ENCODE peak calls at places on chromosomes 3 and 15, in seven cellular contexts. One of them, this sample, is unnamed.

GRCh38 chr3:101591071-101591470 is 17.1 kb downstream of the PCNP start:
- DNase-seq in H9: no peak
- DNase-seq in mesendoderm: no peak
- DNase-seq in mesenchymal stem cell: no peak
- DNase-seq in neuronal stem cell: no peak
- DNase-seq in H1: no peak
- DNase-seq in IMR-90: no peak
- DNase-seq in this sample: no peak

GRCh38 chr15:50055333-50056278 is 63.4 kb downstream of the ATP8B4 start:
- DNase-seq in mesenchymal stem cell: peak
- DNase-seq in mesendoderm: no peak
- DNase-seq in neuronal stem cell: no peak
- DNase-seq in H9: no peak
- DNase-seq in H1: no peak
- DNase-seq in IMR-90: peak
- DNase-seq in this sample: no peak

GRCh38 chr3:110815008-110815583 is 256.5 kb upstream of the NECTIN3 start:
- DNase-seq in neuronal stem cell: no peak
- DNase-seq in H9: no peak
- DNase-seq in H1: no peak
- DNase-seq in IMR-90: peak
- DNase-seq in mesendoderm: peak
- DNase-seq in mesenchymal stem cell: peak
- DNase-seq in this sample: no peak

GRCh38 chr3:183178833-183179549 is 16.5 kb upstream of the LAMP3 start:
- DNase-seq in neuronal stem cell: peak
- DNase-seq in mesenchymal stem cell: peak
- DNase-seq in IMR-90: no peak
- DNase-seq in H9: peak
- DNase-seq in mesendoderm: peak
- DNase-seq in H1: peak
- DNase-seq in this sample: no peak

GRCh38 chr3:34009480-34009844 is 211.0 kb downstream of the PDCD6IP start:
- DNase-seq in neuronal stem cell: no peak
- DNase-seq in H9: no peak
- DNase-seq in mesenchymal stem cell: peak
- DNase-seq in mesendoderm: no peak
- DNase-seq in H1: no peak
- DNase-seq in IMR-90: peak
- DNase-seq in this sample: no peak

GRCh38 chr3:17845026-17845425 is 102.6 kb upstream of the TBC1D5 start:
- DNase-seq in H9: no peak
- DNase-seq in mesenchymal stem cell: no peak
- DNase-seq in H1: no peak
- DNase-seq in IMR-90: no peak
- DNase-seq in neuronal stem cell: no peak
- DNase-seq in mesendoderm: no peak
- DNase-seq in this sample: no peak

GRCh38 chr3:125684199-125684598 is 88.9 kb upstream of the OSBPL11 start:
- DNase-seq in mesendoderm: peak
- DNase-seq in IMR-90: peak
- DNase-seq in H1: peak
- DNase-seq in neuronal stem cell: peak
- DNase-seq in mesenchymal stem cell: peak
- DNase-seq in H9: peak
- DNase-seq in this sample: peak

GRCh38 chr3:142394921-142395622 is 52.8 kb downstream of the XRN1 start:
- DNase-seq in H9: no peak
- DNase-seq in mesendoderm: peak
- DNase-seq in IMR-90: peak
- DNase-seq in H1: no peak
- DNase-seq in neuronal stem cell: no peak
- DNase-seq in mesenchymal stem cell: no peak
- DNase-seq in this sample: peak

GRCh38 chr3:23740517-23741402 is 65.0 kb upstream of the UBE2E1 start:
- DNase-seq in mesenchymal stem cell: peak
- DNase-seq in H1: no peak
- DNase-seq in IMR-90: no peak
- DNase-seq in mesendoderm: peak
- DNase-seq in H9: no peak
- DNase-seq in neuronal stem cell: no peak
- DNase-seq in this sample: no peak

GRCh38 chr3:190728574-190729246 is 133.8 kb downstream of the GMNC start:
- DNase-seq in H1: no peak
- DNase-seq in H9: no peak
- DNase-seq in neuronal stem cell: no peak
- DNase-seq in mesenchymal stem cell: peak
- DNase-seq in IMR-90: no peak
- DNase-seq in mesendoderm: no peak
- DNase-seq in this sample: peak

GRCh38 chr3:13296662-13297061 is 123.5 kb downstream of the NUP210 start:
- DNase-seq in neuronal stem cell: no peak
- DNase-seq in H1: no peak
- DNase-seq in mesendoderm: peak
- DNase-seq in H9: no peak
- DNase-seq in mesenchymal stem cell: no peak
- DNase-seq in IMR-90: no peak
- DNase-seq in this sample: no peak

GRCh38 chr3:192652731-192653130 is 74.6 kb downstream of the FGF12 start:
- DNase-seq in mesendoderm: peak
- DNase-seq in H9: no peak
- DNase-seq in neuronal stem cell: no peak
- DNase-seq in H1: no peak
- DNase-seq in IMR-90: no peak
- DNase-seq in mesenchymal stem cell: no peak
- DNase-seq in this sample: no peak

GRCh38 chr3:176219970-176220369 is 977.3 kb downstream of the TBL1XR1 start:
- DNase-seq in mesendoderm: peak
- DNase-seq in neuronal stem cell: no peak
- DNase-seq in IMR-90: no peak
- DNase-seq in H1: no peak
- DNase-seq in mesenchymal stem cell: no peak
- DNase-seq in H9: peak
- DNase-seq in this sample: no peak

GRCh38 chr3:5057217-5057616 is 64.9 kb upstream of the ARL8B start:
- DNase-seq in neuronal stem cell: no peak
- DNase-seq in mesenchymal stem cell: no peak
- DNase-seq in mesendoderm: no peak
- DNase-seq in H1: no peak
- DNase-seq in H9: no peak
- DNase-seq in IMR-90: no peak
- DNase-seq in this sample: no peak

GRCh38 chr3:5056005-5056391 is 66.1 kb upstream of the ARL8B start:
- DNase-seq in H1: no peak
- DNase-seq in H9: no peak
- DNase-seq in IMR-90: no peak
- DNase-seq in mesendoderm: no peak
- DNase-seq in neuronal stem cell: no peak
- DNase-seq in mesenchymal stem cell: peak
- DNase-seq in this sample: no peak

GRCh38 chr3:5054098-5054497 is 68.0 kb upstream of the ARL8B start:
- DNase-seq in H1: no peak
- DNase-seq in mesendoderm: no peak
- DNase-seq in mesenchymal stem cell: no peak
- DNase-seq in H9: no peak
- DNase-seq in neuronal stem cell: no peak
- DNase-seq in IMR-90: no peak
- DNase-seq in this sample: peak

GRCh38 chr3:5053021-5053831 is 68.9 kb upstream of the ARL8B start:
- DNase-seq in H1: no peak
- DNase-seq in neuronal stem cell: no peak
- DNase-seq in IMR-90: peak
- DNase-seq in mesenchymal stem cell: peak
- DNase-seq in mesendoderm: peak
- DNase-seq in H9: no peak
- DNase-seq in this sample: peak

DNA sequence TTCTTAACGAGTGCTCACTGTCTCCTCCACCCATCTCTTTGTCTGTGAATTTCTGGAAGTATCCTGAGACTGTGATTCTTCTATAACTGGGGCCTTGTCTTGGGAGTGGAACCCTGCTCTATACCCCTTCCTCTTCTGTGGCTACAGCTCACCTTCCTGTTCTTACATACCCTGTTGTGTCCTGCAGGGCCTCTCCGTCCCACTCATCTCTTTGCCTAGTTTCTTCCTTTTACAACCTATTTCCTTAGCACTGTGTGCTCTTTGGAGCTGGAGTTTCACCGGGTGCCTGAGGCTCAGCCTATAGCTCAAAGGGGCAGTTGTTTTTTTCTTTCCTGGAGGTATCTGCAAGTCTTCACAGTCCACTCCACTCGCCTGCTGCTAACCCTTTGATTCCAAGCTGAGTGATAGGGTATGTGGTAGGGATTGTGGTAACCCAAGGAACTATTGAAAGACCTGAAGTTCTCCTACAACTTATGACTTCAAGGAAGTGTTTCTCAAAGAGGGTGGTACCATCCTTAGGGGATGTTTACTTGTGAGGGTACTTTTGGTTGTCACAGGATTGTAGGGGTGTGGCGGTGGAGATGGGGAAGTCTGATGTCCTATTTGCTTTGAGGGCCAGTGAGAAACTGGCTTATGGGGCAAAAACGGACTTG is 66.6 kb upstream of the ARL8B start:
- DNase-seq in H9: no peak
- DNase-seq in mesenchymal stem cell: no peak
- DNase-seq in H1: no peak
- DNase-seq in neuronal stem cell: no peak
- DNase-seq in mesendoderm: no peak
- DNase-seq in IMR-90: no peak
- DNase-seq in this sample: peak
- H3K27ac ChIP-seq in H9: no peak
- H3K27ac ChIP-seq in mesenchymal stem cell: no peak
- H3K27ac ChIP-seq in H1: no peak
- H3K27ac ChIP-seq in neuronal stem cell: no peak
- H3K27ac ChIP-seq in mesendoderm: no peak
- H3K27ac ChIP-seq in IMR-90: no peak
- H3K27ac ChIP-seq in this sample: no peak

DNA sequence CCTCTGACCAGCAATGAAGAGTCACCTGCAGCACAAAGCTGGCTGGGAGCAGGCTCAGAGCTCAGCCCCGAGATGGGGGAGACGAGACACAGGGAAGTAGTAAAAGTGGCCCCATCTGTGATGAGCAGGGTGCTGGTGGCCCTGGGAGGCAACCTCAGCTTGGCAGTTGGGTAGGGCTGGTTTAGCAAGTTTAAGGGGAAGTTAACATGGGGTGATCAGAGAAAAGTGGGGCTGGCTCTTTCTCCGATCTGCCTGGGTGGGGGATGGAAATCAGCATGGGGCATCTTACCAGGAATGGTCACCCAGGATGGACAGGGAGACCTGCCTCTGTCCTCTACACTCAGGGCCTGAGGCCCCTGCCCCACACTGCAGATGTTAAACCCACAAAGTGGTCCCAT is 29.9 kb upstream of the SFMBT1 start:
- DNase-seq in mesendoderm: no peak
- DNase-seq in H1: no peak
- DNase-seq in neuronal stem cell: no peak
- DNase-seq in mesenchymal stem cell: no peak
- DNase-seq in IMR-90: no peak
- DNase-seq in H9: peak
- DNase-seq in this sample: no peak
- H2BK120ac ChIP-seq in mesendoderm: no peak
- H2BK120ac ChIP-seq in H1: no peak
- H2BK120ac ChIP-seq in neuronal stem cell: peak
- H2BK120ac ChIP-seq in mesenchymal stem cell: no peak
- H2BK120ac ChIP-seq in IMR-90: no peak
- H2BK120ac ChIP-seq in H9: no peak
- H2BK120ac ChIP-seq in this sample: no peak

GRCh38 chr3:43865887-43866528 is 175.3 kb downstream of the ABHD5 start:
- DNase-seq in H1: peak
- DNase-seq in mesenchymal stem cell: no peak
- DNase-seq in H9: peak
- DNase-seq in neuronal stem cell: no peak
- DNase-seq in mesendoderm: no peak
- DNase-seq in IMR-90: no peak
- DNase-seq in this sample: no peak

GRCh38 chr3:43865376-43865775 is 174.6 kb downstream of the ABHD5 start:
- DNase-seq in H9: peak
- DNase-seq in mesendoderm: no peak
- DNase-seq in mesenchymal stem cell: no peak
- DNase-seq in neuronal stem cell: no peak
- DNase-seq in IMR-90: no peak
- DNase-seq in H1: peak
- DNase-seq in this sample: no peak

GRCh38 chr3:43869491-43869890 is 178.8 kb downstream of the ABHD5 start:
- DNase-seq in neuronal stem cell: no peak
- DNase-seq in H1: no peak
- DNase-seq in mesenchymal stem cell: no peak
- DNase-seq in IMR-90: no peak
- DNase-seq in mesendoderm: no peak
- DNase-seq in H9: no peak
- DNase-seq in this sample: no peak

GRCh38 chr3:43866529-43867353 is 176.0 kb downstream of the ABHD5 start:
- DNase-seq in mesenchymal stem cell: peak
- DNase-seq in neuronal stem cell: no peak
- DNase-seq in IMR-90: peak
- DNase-seq in H1: no peak
- DNase-seq in mesendoderm: no peak
- DNase-seq in H9: no peak
- DNase-seq in this sample: no peak

DNA sequence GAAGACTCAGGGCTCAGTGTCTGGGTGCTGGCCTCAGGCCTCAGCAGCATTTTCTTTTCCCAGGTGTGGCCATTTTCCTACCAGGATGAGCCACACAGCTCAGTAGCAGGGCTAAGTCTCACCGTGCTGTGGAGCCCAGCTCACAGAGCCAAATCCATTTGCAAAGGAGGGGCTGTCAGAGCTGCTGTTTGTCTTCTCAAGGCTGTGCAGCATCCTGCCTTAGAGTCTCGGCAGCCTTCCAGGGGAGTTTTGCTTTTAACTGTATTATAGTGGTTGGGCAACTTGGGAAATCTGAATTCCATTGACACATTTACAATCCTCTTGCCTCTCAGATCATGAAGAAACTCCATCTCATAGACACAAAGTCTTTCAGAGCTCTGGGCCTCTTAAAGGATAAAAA is 176.9 kb downstream of the ABHD5 start:
- DNase-seq in mesenchymal stem cell: peak
- DNase-seq in mesendoderm: no peak
- DNase-seq in neuronal stem cell: no peak
- DNase-seq in H1: no peak
- DNase-seq in H9: peak
- DNase-seq in IMR-90: peak
- DNase-seq in this sample: no peak
- H4K8ac ChIP-seq in mesenchymal stem cell: no peak
- H4K8ac ChIP-seq in mesendoderm: no peak
- H4K8ac ChIP-seq in neuronal stem cell: peak
- H4K8ac ChIP-seq in H1: no peak
- H4K8ac ChIP-seq in H9: no peak
- H4K8ac ChIP-seq in IMR-90: no peak
- H4K8ac ChIP-seq in this sample: no peak

DNA sequence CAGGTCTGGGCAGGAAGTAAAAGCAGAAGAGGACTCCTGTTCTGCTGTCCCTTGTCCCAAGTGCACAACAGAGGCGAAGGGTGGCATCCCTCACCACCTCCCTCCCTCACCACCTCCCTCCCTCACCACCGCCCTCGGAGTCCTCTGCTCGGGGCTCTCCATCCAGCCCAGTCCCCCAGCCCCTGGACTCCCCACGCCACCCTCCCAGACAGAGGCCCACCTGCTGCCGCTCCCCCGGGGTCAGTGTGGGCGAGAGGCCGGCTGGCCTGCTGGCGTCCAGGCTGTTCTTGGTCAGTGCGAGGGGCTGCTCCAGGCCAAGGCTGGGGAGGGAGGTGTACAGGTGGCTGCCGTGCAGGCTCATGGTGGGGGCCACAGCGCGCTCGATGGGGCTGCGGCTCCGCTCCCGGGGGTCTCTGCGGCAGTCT is 79.1 kb downstream of the VGLL4 start:
- DNase-seq in IMR-90: no peak
- DNase-seq in mesendoderm: no peak
- DNase-seq in mesenchymal stem cell: no peak
- DNase-seq in H1: no peak
- DNase-seq in neuronal stem cell: no peak
- DNase-seq in H9: no peak
- DNase-seq in this sample: no peak
- H3K27ac ChIP-seq in IMR-90: no peak
- H3K27ac ChIP-seq in mesendoderm: no peak
- H3K27ac ChIP-seq in mesenchymal stem cell: no peak
- H3K27ac ChIP-seq in H1: no peak
- H3K27ac ChIP-seq in neuronal stem cell: no peak
- H3K27ac ChIP-seq in H9: no peak
- H3K27ac ChIP-seq in this sample: no peak

This sample was measured in trophoblast cell.